ENCODE peak calls at places on chromosomes 11 and 22, in five cellular contexts. One of them, this sample, is unnamed.
A peak's percentile ranks its signal among the peaks of the same experiment; 100 is the strongest.

GRCh38 chr11:8757533-8757932 is 74.9 kb downstream of the RPL27A start:
- DNase-seq in heart left ventricle: no peak
- DNase-seq in aorta: no peak
- DNase-seq in mammary epithelial cell: no peak
- DNase-seq in endodermal cell: peak; percentile 30
- DNase-seq in this sample: no peak

GRCh38 chr11:6855971-6856542 is 6.8 kb upstream of the OR10A2 start:
- DNase-seq in heart left ventricle: no peak
- DNase-seq in aorta: no peak
- DNase-seq in mammary epithelial cell: peak; percentile 76
- DNase-seq in endodermal cell: no peak
- DNase-seq in this sample: no peak

GRCh38 chr11:47514825-47515647 is 37.9 kb downstream of the CELF1 start:
- DNase-seq in heart left ventricle: no peak
- DNase-seq in aorta: no peak
- DNase-seq in mammary epithelial cell: peak; percentile 65
- DNase-seq in endodermal cell: no peak
- DNase-seq in this sample: no peak

GRCh38 chr11:81237139-81237538 is 1496.5 kb downstream of the FAM181B start:
- DNase-seq in heart left ventricle: no peak
- DNase-seq in aorta: no peak
- DNase-seq in mammary epithelial cell: peak; percentile 28
- DNase-seq in endodermal cell: no peak
- DNase-seq in this sample: no peak

GRCh38 chr11:70844387-70844786 is 408.0 kb downstream of the SHANK2 start:
- DNase-seq in heart left ventricle: no peak
- DNase-seq in aorta: no peak
- DNase-seq in mammary epithelial cell: no peak
- DNase-seq in endodermal cell: no peak
- DNase-seq in this sample: no peak

GRCh38 chr22:17268501-17269223 is 49.4 kb upstream of the ADA2 start:
- DNase-seq in heart left ventricle: no peak
- DNase-seq in aorta: no peak
- DNase-seq in mammary epithelial cell: no peak
- DNase-seq in endodermal cell: peak; percentile 76
- DNase-seq in this sample: no peak

GRCh38 chr22:24994070-24994763 is 41.7 kb downstream of the KIAA1671 start:
- DNase-seq in heart left ventricle: no peak
- DNase-seq in aorta: no peak
- DNase-seq in mammary epithelial cell: peak; percentile 97
- DNase-seq in endodermal cell: peak; percentile 88
- DNase-seq in this sample: no peak

GRCh38 chr22:49406879-49407587 is 420.6 kb downstream of the BRD1 start:
- DNase-seq in heart left ventricle: no peak
- DNase-seq in aorta: no peak
- DNase-seq in mammary epithelial cell: no peak
- DNase-seq in endodermal cell: no peak
- DNase-seq in this sample: no peak

GRCh38 chr11:101336155-101336554 is 206.5 kb upstream of the PGR start:
- DNase-seq in heart left ventricle: no peak
- DNase-seq in aorta: no peak
- DNase-seq in mammary epithelial cell: no peak
- DNase-seq in endodermal cell: no peak
- DNase-seq in this sample: no peak

GRCh38 chr22:48153726-48154125 is 1391.3 kb downstream of the TBC1D22A start:
- DNase-seq in heart left ventricle: no peak
- DNase-seq in aorta: no peak
- DNase-seq in mammary epithelial cell: no peak
- DNase-seq in endodermal cell: no peak
- DNase-seq in this sample: no peak

GRCh38 chr11:127998421-127998820 is 588.9 kb downstream of the ETS1 start:
- DNase-seq in heart left ventricle: no peak
- DNase-seq in aorta: no peak
- DNase-seq in mammary epithelial cell: peak; percentile 54
- DNase-seq in endodermal cell: no peak
- DNase-seq in this sample: no peak

GRCh38 chr11:86627776-86628455 is 44.5 kb downstream of the ME3 start:
- DNase-seq in heart left ventricle: peak; percentile 56
- DNase-seq in aorta: peak; percentile 85
- DNase-seq in mammary epithelial cell: no peak
- DNase-seq in endodermal cell: no peak
- DNase-seq in this sample: peak; percentile 45

GRCh38 chr11:94884322-94884721 is 89.0 kb downstream of the CWC15 start:
- DNase-seq in heart left ventricle: no peak
- DNase-seq in aorta: no peak
- DNase-seq in mammary epithelial cell: no peak
- DNase-seq in endodermal cell: peak; percentile 38
- DNase-seq in this sample: no peak

GRCh38 chr11:102177974-102178631 is 67.9 kb downstream of the YAP1 start:
- DNase-seq in heart left ventricle: no peak
- DNase-seq in aorta: no peak
- DNase-seq in mammary epithelial cell: peak; percentile 96
- DNase-seq in endodermal cell: no peak
- DNase-seq in this sample: no peak

GRCh38 chr22:42202048-42202447 is 68.4 kb downstream of the TCF20 start:
- DNase-seq in heart left ventricle: no peak
- DNase-seq in aorta: no peak
- DNase-seq in mammary epithelial cell: no peak
- DNase-seq in endodermal cell: no peak
- DNase-seq in this sample: no peak

GRCh38 chr11:31237819-31238771 is 131.4 kb downstream of the DCDC1 start:
- DNase-seq in heart left ventricle: no peak
- DNase-seq in aorta: no peak
- DNase-seq in mammary epithelial cell: peak; percentile 5
- DNase-seq in endodermal cell: peak; percentile 79
- DNase-seq in this sample: no peak

GRCh38 chr11:65814131-65814959 is 19.4 kb upstream of the SNX32 start:
- DNase-seq in heart left ventricle: peak; percentile 60
- DNase-seq in aorta: peak; percentile 81
- DNase-seq in mammary epithelial cell: no peak
- DNase-seq in endodermal cell: no peak
- DNase-seq in this sample: no peak

GRCh38 chr11:128629516-128630106 is 42.3 kb upstream of the ETS1 start:
- DNase-seq in heart left ventricle: no peak
- DNase-seq in aorta: no peak
- DNase-seq in mammary epithelial cell: no peak
- DNase-seq in endodermal cell: peak; percentile 54
- DNase-seq in this sample: no peak

GRCh38 chr11:40186401-40187091 is 1272.9 kb downstream of the LRRC4C start:
- DNase-seq in heart left ventricle: no peak
- DNase-seq in aorta: no peak
- DNase-seq in mammary epithelial cell: no peak
- DNase-seq in endodermal cell: no peak
- DNase-seq in this sample: no peak

GRCh38 chr11:115155978-115156377 is 348.2 kb downstream of the CADM1 start:
- DNase-seq in heart left ventricle: no peak
- DNase-seq in aorta: no peak
- DNase-seq in mammary epithelial cell: no peak
- DNase-seq in endodermal cell: no peak
- DNase-seq in this sample: no peak

GRCh38 chr11:23336961-23337360 is 476.7 kb upstream of the CCDC179 start:
- DNase-seq in heart left ventricle: no peak
- DNase-seq in aorta: no peak
- DNase-seq in mammary epithelial cell: no peak
- DNase-seq in endodermal cell: no peak
- DNase-seq in this sample: no peak

GRCh38 chr22:38196791-38197429 is 4.9 kb upstream of the MAFF start:
- DNase-seq in heart left ventricle: no peak
- DNase-seq in aorta: no peak
- DNase-seq in mammary epithelial cell: no peak
- DNase-seq in endodermal cell: no peak
- DNase-seq in this sample: no peak

GRCh38 chr11:133927690-133928627 is 28.8 kb downstream of the IGSF9B start:
- DNase-seq in heart left ventricle: peak; percentile 70
- DNase-seq in aorta: peak; percentile 72
- DNase-seq in mammary epithelial cell: peak; percentile 56
- DNase-seq in endodermal cell: peak; percentile 95
- DNase-seq in this sample: peak; percentile 59

GRCh38 chr11:124115782-124116616 is 749 bp downstream of the VWA5A start:
- DNase-seq in heart left ventricle: peak; percentile 28
- DNase-seq in aorta: peak; percentile 54
- DNase-seq in mammary epithelial cell: peak; percentile 12
- DNase-seq in endodermal cell: peak; percentile 86
- DNase-seq in this sample: no peak

GRCh38 chr11:134429104-134429503 is 17.1 kb upstream of the B3GAT1 start:
- DNase-seq in heart left ventricle: no peak
- DNase-seq in aorta: no peak
- DNase-seq in mammary epithelial cell: no peak
- DNase-seq in endodermal cell: no peak
- DNase-seq in this sample: no peak

GRCh38 chr11:118768715-118769114 is 22.2 kb downstream of the DDX6 start:
- DNase-seq in heart left ventricle: no peak
- DNase-seq in aorta: no peak
- DNase-seq in mammary epithelial cell: no peak
- DNase-seq in endodermal cell: no peak
- DNase-seq in this sample: no peak

GRCh38 chr22:25105817-25106650 is 93.6 kb upstream of the CRYBB3 start:
- DNase-seq in heart left ventricle: no peak
- DNase-seq in aorta: no peak
- DNase-seq in mammary epithelial cell: no peak
- DNase-seq in endodermal cell: no peak
- DNase-seq in this sample: no peak

GRCh38 chr22:38201718-38202436 is at the start of gene MAFF:
- DNase-seq in heart left ventricle: peak; percentile 96
- DNase-seq in aorta: peak; percentile 98
- DNase-seq in mammary epithelial cell: peak; percentile 95
- DNase-seq in endodermal cell: peak; percentile 99
- DNase-seq in this sample: peak; percentile 96

GRCh38 chr22:23804781-23805291 is 18.1 kb downstream of the SMARCB1 start:
- DNase-seq in heart left ventricle: no peak
- DNase-seq in aorta: peak; percentile 35
- DNase-seq in mammary epithelial cell: no peak
- DNase-seq in endodermal cell: peak; percentile 57
- DNase-seq in this sample: no peak

GRCh38 chr11:2208691-2209369 is 37.2 kb upstream of the TH start:
- DNase-seq in heart left ventricle: no peak
- DNase-seq in aorta: no peak
- DNase-seq in mammary epithelial cell: peak; percentile 48
- DNase-seq in endodermal cell: peak; percentile 73
- DNase-seq in this sample: peak; percentile 13

GRCh38 chr11:8035225-8035846 is 45.7 kb upstream of the TUB start:
- DNase-seq in heart left ventricle: peak; percentile 53
- DNase-seq in aorta: no peak
- DNase-seq in mammary epithelial cell: no peak
- DNase-seq in endodermal cell: no peak
- DNase-seq in this sample: peak; percentile 66

GRCh38 chr11:105719073-105719846 is 109.4 kb downstream of the GRIA4 start:
- DNase-seq in heart left ventricle: no peak
- DNase-seq in aorta: no peak
- DNase-seq in mammary epithelial cell: peak; percentile 6
- DNase-seq in endodermal cell: no peak
- DNase-seq in this sample: no peak

GRCh38 chr11:721913-722811 is 16.1 kb downstream of the EPS8L2 start:
- DNase-seq in heart left ventricle: no peak
- DNase-seq in aorta: peak; percentile 66
- DNase-seq in mammary epithelial cell: no peak
- DNase-seq in endodermal cell: no peak
- DNase-seq in this sample: no peak
- H3K4me1 ChIP-seq in heart left ventricle: peaks cover 19% of the 10 kb centered on the region
- H3K4me1 ChIP-seq in aorta: no peaks in the 10 kb centered on the region
- H3K4me1 ChIP-seq in mammary epithelial cell: peaks cover 27% of the 10 kb centered on the region
- H3K4me1 ChIP-seq in endodermal cell: no peaks in the 10 kb centered on the region
- H3K4me1 ChIP-seq in this sample: peaks cover 31% of the 10 kb centered on the region

GRCh38 chr11:69718147-69718546 is 14.3 kb upstream of the FGF19 start:
- DNase-seq in heart left ventricle: peak; percentile 60
- DNase-seq in aorta: no peak
- DNase-seq in mammary epithelial cell: no peak
- DNase-seq in endodermal cell: peak; percentile 96
- DNase-seq in this sample: peak; percentile 36
- H3K27ac ChIP-seq in heart left ventricle: no peak overlapping the region
- H3K27ac ChIP-seq in aorta: no peak overlapping the region
- H3K27ac ChIP-seq in mammary epithelial cell: no peak overlapping the region
- H3K27ac ChIP-seq in endodermal cell: no peak overlapping the region
- H3K27ac ChIP-seq in this sample: no peak overlapping the region

GRCh38 chr11:296976-297665 is 2.2 kb downstream of the IFITM5 start:
- DNase-seq in heart left ventricle: peak; percentile 21
- DNase-seq in aorta: peak; percentile 45
- DNase-seq in mammary epithelial cell: no peak
- DNase-seq in endodermal cell: peak; percentile 35
- DNase-seq in this sample: peak; percentile 16
- H3K4me3 ChIP-seq in heart left ventricle: no peak overlapping the region
- H3K4me3 ChIP-seq in aorta: no peak overlapping the region
- H3K4me3 ChIP-seq in mammary epithelial cell: no peak overlapping the region
- H3K4me3 ChIP-seq in endodermal cell: no peak overlapping the region
- H3K4me3 ChIP-seq in this sample: peak overlapping the region; percentile 6

GRCh38 chr22:46001046-46001425 is 24.1 kb upstream of the WNT7B start:
- DNase-seq in heart left ventricle: no peak
- DNase-seq in aorta: no peak
- DNase-seq in mammary epithelial cell: no peak
- DNase-seq in endodermal cell: no peak
- DNase-seq in this sample: no peak
- H3K4me1 ChIP-seq in heart left ventricle: peaks cover 85% of the 10 kb centered on the region
- H3K4me1 ChIP-seq in aorta: no peaks in the 10 kb centered on the region
- H3K4me1 ChIP-seq in mammary epithelial cell: peaks cover 18% of the 10 kb centered on the region
- H3K4me1 ChIP-seq in endodermal cell: no peaks in the 10 kb centered on the region
- H3K4me1 ChIP-seq in this sample: peaks cover 86% of the 10 kb centered on the region

GRCh38 chr22:20319745-20320658 is at the start of gene DGCR6L:
- DNase-seq in heart left ventricle: peak; percentile 99
- DNase-seq in aorta: peak; percentile 98
- DNase-seq in mammary epithelial cell: peak; percentile 94
- DNase-seq in endodermal cell: peak; percentile 98
- DNase-seq in this sample: peak; percentile 98

GRCh38 chr22:20316217-20316843 is 3.5 kb downstream of the DGCR6L start:
- DNase-seq in heart left ventricle: no peak
- DNase-seq in aorta: no peak
- DNase-seq in mammary epithelial cell: no peak
- DNase-seq in endodermal cell: peak; percentile 33
- DNase-seq in this sample: no peak

GRCh38 chr22:20315337-20316216 is 4.3 kb downstream of the DGCR6L start:
- DNase-seq in heart left ventricle: no peak
- DNase-seq in aorta: no peak
- DNase-seq in mammary epithelial cell: no peak
- DNase-seq in endodermal cell: peak; percentile 35
- DNase-seq in this sample: no peak

GRCh38 chr22:20316844-20317401 is 2.9 kb downstream of the DGCR6L start:
- DNase-seq in heart left ventricle: no peak
- DNase-seq in aorta: no peak
- DNase-seq in mammary epithelial cell: no peak
- DNase-seq in endodermal cell: peak; percentile 33
- DNase-seq in this sample: no peak

GRCh38 chr22:20319041-20319744 is 667 bp downstream of the DGCR6L start:
- DNase-seq in heart left ventricle: no peak
- DNase-seq in aorta: no peak
- DNase-seq in mammary epithelial cell: peak; percentile 31
- DNase-seq in endodermal cell: peak; percentile 78
- DNase-seq in this sample: no peak
- H3K27ac ChIP-seq in heart left ventricle: peak overlapping the region; percentile 87
- H3K27ac ChIP-seq in aorta: no peak overlapping the region
- H3K27ac ChIP-seq in mammary epithelial cell: no peak overlapping the region
- H3K27ac ChIP-seq in endodermal cell: no peak overlapping the region
- H3K27ac ChIP-seq in this sample: peak overlapping the region; percentile 91

DNA sequence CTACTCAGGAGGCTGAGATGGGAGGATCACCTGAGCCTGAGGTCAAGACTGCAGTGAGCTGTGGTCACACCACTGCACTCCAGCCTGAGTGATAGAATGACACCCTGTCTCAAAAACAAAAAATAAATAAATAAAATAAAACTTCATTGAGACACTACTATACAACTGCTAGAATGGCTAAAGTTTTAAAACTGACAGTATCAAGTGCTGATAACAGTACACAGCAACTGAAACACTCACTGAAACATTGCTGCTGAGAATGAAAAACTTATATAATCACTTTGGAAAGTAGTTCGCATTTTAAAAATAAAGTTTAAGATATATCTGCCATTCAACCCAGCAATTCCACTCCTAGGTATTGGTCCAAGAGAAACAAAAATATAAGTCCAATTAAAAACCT is 100.7 kb downstream of the WNT11 start:
- DNase-seq in heart left ventricle: no peak
- DNase-seq in aorta: no peak
- DNase-seq in mammary epithelial cell: no peak
- DNase-seq in endodermal cell: no peak
- DNase-seq in this sample: no peak
- H3K4me3 ChIP-seq in heart left ventricle: no peak overlapping the region
- H3K4me3 ChIP-seq in aorta: no peak overlapping the region
- H3K4me3 ChIP-seq in mammary epithelial cell: no peak overlapping the region
- H3K4me3 ChIP-seq in endodermal cell: no peak overlapping the region
- H3K4me3 ChIP-seq in this sample: no peak overlapping the region

This sample was measured in left ventricle myocardium inferior.